ENCODE peak calls at places on chromosomes 7 and 10, in eight cellular contexts. I is HepG2, D is A549, U is tibial nerve, K is suprapubic skin, T is transverse colon, C is ovary, J is GM12878. W is an unnamed sample.
A peak's percentile ranks its signal among the peaks of the same experiment; 100 is the strongest.

GRCh38 chr7:48046458-48046857 is 11.1 kb downstream of the C7orf57 start:
- DNase-seq in I (no peak), D (no peak), U (no peak), K (no peak), T (no peak), C (no peak), J (no peak), W (no peak)

GRCh38 chr7:22549667-22550513 is 49.9 kb upstream of the STEAP1B start:
- DNase-seq in I (peak; percentile 7), D (peak; percentile 39), U (no peak), K (no peak), T (no peak), C (no peak), J (no peak), W (peak; percentile 91)

GRCh38 chr10:133388973-133389818 is 4.8 kb upstream of the MTG1 start:
- DNase-seq in I (no peak), D (no peak), U (no peak), K (no peak), T (peak; percentile 57), C (no peak), J (peak; percentile 99), W (no peak)

GRCh38 chr7:141593134-141593533 is 41.9 kb downstream of the AGK start:
- DNase-seq in I (no peak), D (peak; percentile 67), U (no peak), K (no peak), T (no peak), C (no peak), J (no peak), W (no peak)

GRCh38 chr7:121102619-121103018 is 114.1 kb downstream of the CPED1 start:
- DNase-seq in I (no peak), D (no peak), U (no peak), K (no peak), T (no peak), C (no peak), J (no peak), W (no peak)

GRCh38 chr10:125633517-125633999 is 49.4 kb downstream of the TEX36 start:
- DNase-seq in I (no peak), D (peak; percentile 60), U (no peak), K (no peak), T (no peak), C (no peak), J (no peak), W (no peak)

GRCh38 chr7:104643587-104644217 is 315.3 kb downstream of the LHFPL3 start:
- DNase-seq in I (peak; percentile 7), D (peak; percentile 9), U (no peak), K (no peak), T (no peak), C (no peak), J (no peak), W (no peak)

GRCh38 chr10:22986771-22987542 is 59.1 kb downstream of the ARMC3 start:
- DNase-seq in I (peak; percentile 6), D (peak; percentile 35), U (no peak), K (no peak), T (no peak), C (no peak), J (peak; percentile 24), W (no peak)

GRCh38 chr10:98446656-98447221 is at the start of gene HPS1:
- DNase-seq in I (peak; percentile 27), D (peak; percentile 73), U (peak; percentile 70), K (peak; percentile 87), T (peak; percentile 87), C (peak; percentile 85), J (peak; percentile 42), W (peak; percentile 94)

GRCh38 chr7:143003393-143004051 is 23.4 kb downstream of the OR9A2 start:
- DNase-seq in I (peak; percentile 1), D (peak; percentile 53), U (no peak), K (no peak), T (no peak), C (no peak), J (peak; percentile 9), W (no peak)

GRCh38 chr7:37382546-37383088 is 66.0 kb downstream of the ELMO1 start:
- DNase-seq in I (no peak), D (no peak), U (no peak), K (no peak), T (no peak), C (no peak), J (no peak), W (no peak)

GRCh38 chr7:124764847-124765400 is 668 bp downstream of the GPR37 start:
- DNase-seq in I (no peak), D (no peak), U (no peak), K (peak; percentile 78), T (peak; percentile 26), C (no peak), J (no peak), W (no peak)

GRCh38 chr10:66167816-66168215 is 758.0 kb upstream of the LRRTM3 start:
- DNase-seq in I (no peak), D (no peak), U (no peak), K (no peak), T (no peak), C (no peak), J (no peak), W (no peak)

GRCh38 chr10:112360308-112361270 is 13.3 kb upstream of the ACSL5 start:
- DNase-seq in I (no peak), D (peak; percentile 10), U (peak; percentile 68), K (no peak), T (peak; percentile 82), C (no peak), J (no peak), W (no peak)

GRCh38 chr10:107623292-107623691 is 458.8 kb upstream of the SORCS1 start:
- DNase-seq in I (no peak), D (no peak), U (no peak), K (no peak), T (no peak), C (no peak), J (no peak), W (no peak)

DNA sequence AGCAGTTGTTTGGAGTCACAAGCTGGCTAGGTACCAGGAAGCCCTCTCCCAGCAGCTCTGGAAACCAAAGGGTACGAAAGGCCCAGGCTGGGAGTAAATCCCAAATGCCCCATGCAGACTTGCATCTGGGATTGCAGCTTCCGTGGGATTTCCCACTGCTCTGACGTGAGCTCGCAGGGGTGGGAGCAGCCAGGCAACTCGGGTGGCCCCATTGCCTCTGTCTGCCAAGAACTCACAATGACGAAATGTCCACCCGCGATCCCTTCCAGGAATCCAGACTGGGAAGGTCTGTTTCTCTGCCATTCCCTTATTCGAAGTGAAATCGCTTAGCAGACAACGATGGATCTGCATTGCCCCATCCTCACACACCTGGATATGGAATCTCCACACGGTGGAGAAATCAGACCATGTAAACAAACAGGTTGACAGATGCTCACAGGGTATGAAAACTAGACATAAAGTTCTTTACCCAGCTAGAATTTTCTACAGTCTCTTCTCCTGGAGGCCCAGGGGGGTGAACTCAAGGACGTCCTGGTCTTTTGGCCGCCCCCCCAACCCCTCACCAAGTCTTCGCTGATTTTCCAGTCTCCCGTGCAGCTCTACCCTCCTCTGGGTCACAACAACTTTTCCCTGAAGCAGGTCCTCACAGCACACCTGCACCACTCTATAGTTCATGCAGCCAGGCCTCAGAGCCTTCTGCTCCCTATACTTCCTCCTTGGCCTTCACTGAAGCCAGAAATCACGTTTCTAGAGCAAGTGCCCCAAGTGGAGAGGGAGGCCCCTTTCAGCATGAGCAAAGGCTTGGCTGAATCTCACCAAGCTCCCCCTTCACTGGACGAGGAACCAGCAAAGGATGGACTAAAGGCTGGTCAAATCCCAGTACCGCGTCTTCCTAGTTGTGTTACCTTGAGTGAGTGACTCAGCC is 20.0 kb downstream of the SH3PXD2A start:
- DNase-seq in I (no peak), D (peak; percentile 15), U (peak; percentile 63), K (no peak), T (peak; percentile 57), C (peak; percentile 84), J (no peak), W (peak; percentile 96)
- TF ChIP-seq EP300 in I (no peak), D (no peak), U (peak; percentile 56), K (no peak), T (no peak), C (peak; percentile 26), J (no peak), W (no peak)

DNA sequence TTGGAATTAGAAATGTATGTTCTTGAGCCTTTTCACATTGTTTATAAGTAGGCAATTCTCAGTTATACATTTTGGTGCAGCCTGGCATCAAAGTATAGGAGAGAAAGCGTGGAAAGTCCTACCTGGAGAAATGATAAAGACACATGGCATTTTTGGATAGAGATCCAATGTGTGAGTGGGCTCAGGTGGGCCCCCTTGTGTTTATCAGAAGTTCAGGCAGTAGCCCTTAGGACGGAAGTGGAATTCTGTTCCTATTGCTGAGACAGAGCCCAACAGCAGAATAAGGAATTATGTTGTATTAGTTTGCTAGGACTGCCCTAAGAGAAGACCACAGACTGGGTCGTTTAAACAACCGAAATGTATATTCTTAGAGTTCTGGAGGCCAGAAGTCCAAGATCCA is 85.2 kb upstream of the AMPH start:
- DNase-seq in I (no peak), D (no peak), U (no peak), K (no peak), T (no peak), C (no peak), J (no peak), W (no peak)
- TF ChIP-seq EP300 in I (no peak), D (no peak), U (no peak), K (no peak), T (no peak), C (no peak), J (no peak), W (no peak)

GRCh38 chr7:33534830-33535229 is 370.5 kb upstream of the BMPER start:
- DNase-seq in I (no peak), D (no peak), U (no peak), K (no peak), T (no peak), C (no peak), J (no peak), W (no peak)
- TF ChIP-seq EP300 in I (no peak), D (no peak), U (no peak), K (no peak), T (no peak), C (no peak), J (no peak), W (no peak)

GRCh38 chr7:150451833-150452431 is 1.5 kb downstream of the GIMAP8 start:
- DNase-seq in I (no peak), D (no peak), U (no peak), K (no peak), T (no peak), C (no peak), J (no peak), W (peak; percentile 81)

GRCh38 chr7:150448789-150449147 is 1.7 kb upstream of the GIMAP8 start:
- DNase-seq in I (peak; percentile 23), D (peak; percentile 60), U (peak; percentile 46), K (peak; percentile 87), T (peak; percentile 85), C (peak; percentile 66), J (no peak), W (peak; percentile 94)

GRCh38 chr7:150451097-150451793 is 815 bp downstream of the GIMAP8 start:
- DNase-seq in I (no peak), D (no peak), U (peak; percentile 40), K (no peak), T (peak; percentile 57), C (no peak), J (peak; percentile 79), W (peak; percentile 93)

GRCh38 chr7:150449206-150449956 is 1.0 kb upstream of the GIMAP8 start:
- DNase-seq in I (no peak), D (no peak), U (no peak), K (peak; percentile 34), T (no peak), C (no peak), J (no peak), W (peak; percentile 53)

DNA sequence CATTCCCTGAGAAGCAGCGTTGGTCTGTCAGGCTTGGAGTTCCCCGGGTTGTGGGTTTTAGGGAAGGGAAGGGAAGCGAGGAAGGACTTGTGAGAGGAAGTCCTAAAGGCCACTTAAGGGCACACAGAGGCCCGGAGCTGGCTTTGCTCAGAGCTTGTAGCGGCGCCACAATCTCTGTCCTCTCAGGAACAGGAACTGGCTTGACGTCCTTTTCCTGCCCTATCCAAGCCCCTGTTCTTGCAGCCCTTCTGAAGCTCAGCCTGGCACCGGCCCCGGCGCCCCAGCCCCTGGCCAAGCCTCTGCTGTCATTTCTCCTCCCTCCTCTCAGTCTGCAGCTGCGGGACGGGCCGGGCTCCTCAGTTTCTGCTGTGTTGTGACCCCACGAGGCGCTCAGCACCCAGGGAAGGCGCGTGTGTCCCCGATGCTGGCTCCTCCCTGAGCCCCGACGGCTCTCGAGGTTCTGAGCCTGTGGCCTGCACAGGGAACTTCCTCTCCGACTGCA is at the start of gene GIMAP8:
- DNase-seq in I (no peak), D (no peak), U (peak; percentile 27), K (no peak), T (peak; percentile 48), C (no peak), J (no peak), W (peak; percentile 92)
- TF ChIP-seq EP300 in I (no peak), D (no peak), U (no peak), K (no peak), T (no peak), C (no peak), J (no peak), W (no peak)